ENCODE peak calls at places on chromosomes 7 and 10, in nine cellular contexts. F is A549; R is activated CD8-positive, alpha-beta memory T cell treated with anti-CD3 and anti-CD28 coated beads for 24 hours; A is T-helper 2 cell; K is GM10248; V is caudate nucleus; S is HS-5; Y is astrocyte of the spinal cord; H is NCI-H2171. P is an unnamed sample.

GRCh38 chr7:1163121-1163520 is 3.1 kb upstream of the ZFAND2A start:
- DNase-seq in R (no peak), H (no peak), A (no peak), Y (no peak), S (no peak), F (no peak), K (no peak), V (no peak), P (no peak)

GRCh38 chr10:50937230-50937907 is 51.9 kb upstream of the A1CF start:
- DNase-seq in R (no peak), S (peak; percentile 15), H (no peak), Y (peak; percentile 52), K (no peak), V (no peak), F (peak; percentile 49), A (no peak), P (no peak)

GRCh38 chr10:86252051-86252450 is 114.5 kb downstream of the GRID1 start:
- DNase-seq in F (no peak), S (no peak), K (no peak), Y (no peak), H (no peak), A (no peak), R (no peak), V (no peak), P (no peak)

GRCh38 chr7:3510101-3511020 is 209.3 kb downstream of the SDK1 start:
- DNase-seq in V (no peak), K (no peak), H (no peak), F (no peak), Y (peak; percentile 9), S (no peak), R (no peak), A (no peak), P (no peak)

GRCh38 chr10:83544049-83544448 is 595.3 kb upstream of the GHITM start:
- DNase-seq in S (no peak), H (no peak), V (no peak), A (no peak), F (no peak), Y (no peak), K (no peak), R (no peak), P (no peak)

GRCh38 chr10:86972613-86973380 is 4.5 kb downstream of the ADIRF start:
- DNase-seq in R (peak; percentile 57), Y (no peak), K (no peak), A (no peak), S (no peak), H (no peak), F (no peak), V (no peak), P (no peak)

GRCh38 chr7:32915041-32915536 is 23.5 kb upstream of the KBTBD2 start:
- DNase-seq in Y (no peak), V (no peak), S (no peak), R (no peak), H (no peak), K (no peak), A (peak; percentile 19), F (no peak), P (no peak)

GRCh38 chr7:42972703-42973500 is 40.7 kb downstream of the MRPL32 start:
- DNase-seq in A (no peak), V (no peak), S (peak; percentile 100), R (no peak), F (peak; percentile 76), H (no peak), K (no peak), Y (peak; percentile 100), P (no peak)

GRCh38 chr10:11010582-11010981 is 7.1 kb upstream of the CELF2 start:
- DNase-seq in Y (no peak), R (no peak), F (no peak), A (no peak), K (no peak), S (no peak), V (no peak), H (no peak), P (no peak)

P was measured in central memory CD4-positive, alpha-beta T cell.